ENCODE peak calls at places on chromosomes 5 and 9, in six cellular contexts. One of them, this sample, is unnamed.

GRCh38 chr9:134960701-134961181 is 43.0 kb upstream of the FCN1 start:
- DNase-seq in fibroblast of lung: no peak
- DNase-seq in GM23248: no peak
- DNase-seq in A549: no peak
- DNase-seq in OCI-LY7: no peak
- DNase-seq in GM23338: no peak
- DNase-seq in this sample: no peak

GRCh38 chr5:14491505-14491904 is 90.1 kb upstream of the OTULINL start:
- DNase-seq in fibroblast of lung: peak; percentile 42
- DNase-seq in GM23248: peak; percentile 82
- DNase-seq in A549: no peak
- DNase-seq in OCI-LY7: no peak
- DNase-seq in GM23338: no peak
- DNase-seq in this sample: no peak

GRCh38 chr5:180623411-180623834 is 26.0 kb downstream of the FLT4 start:
- DNase-seq in fibroblast of lung: no peak
- DNase-seq in GM23248: no peak
- DNase-seq in A549: no peak
- DNase-seq in OCI-LY7: no peak
- DNase-seq in GM23338: no peak
- DNase-seq in this sample: no peak

GRCh38 chr9:117555964-117556629 is 141.2 kb upstream of the ASTN2 start:
- DNase-seq in fibroblast of lung: peak; percentile 0
- DNase-seq in GM23248: peak; percentile 54
- DNase-seq in A549: peak; percentile 17
- DNase-seq in OCI-LY7: peak; percentile 44
- DNase-seq in GM23338: peak; percentile 91
- DNase-seq in this sample: peak; percentile 52

GRCh38 chr5:58318468-58318867 is 141.4 kb downstream of the PLK2 start:
- DNase-seq in fibroblast of lung: peak; percentile 92
- DNase-seq in GM23248: peak; percentile 58
- DNase-seq in A549: no peak
- DNase-seq in OCI-LY7: no peak
- DNase-seq in GM23338: no peak
- DNase-seq in this sample: no peak

GRCh38 chr5:132459031-132459982 is 31.3 kb downstream of the IRF1 start:
- DNase-seq in fibroblast of lung: peak; percentile 88
- DNase-seq in GM23248: peak; percentile 53
- DNase-seq in A549: no peak
- DNase-seq in OCI-LY7: no peak
- DNase-seq in GM23338: no peak
- DNase-seq in this sample: no peak

GRCh38 chr9:131635285-131635684 is 90.0 kb downstream of the PRRT1B start:
- DNase-seq in fibroblast of lung: peak; percentile 98
- DNase-seq in GM23248: peak; percentile 98
- DNase-seq in A549: peak; percentile 90
- DNase-seq in OCI-LY7: no peak
- DNase-seq in GM23338: peak; percentile 29
- DNase-seq in this sample: no peak

GRCh38 chr5:176829320-176829719 is 19.0 kb downstream of the UNC5A start:
- DNase-seq in fibroblast of lung: no peak
- DNase-seq in GM23248: no peak
- DNase-seq in A549: no peak
- DNase-seq in OCI-LY7: no peak
- DNase-seq in GM23338: no peak
- DNase-seq in this sample: no peak

GRCh38 chr9:73683862-73684591 is 532.4 kb downstream of the ANXA1 start:
- DNase-seq in fibroblast of lung: peak; percentile 65
- DNase-seq in GM23248: peak; percentile 70
- DNase-seq in A549: no peak
- DNase-seq in OCI-LY7: peak; percentile 35
- DNase-seq in GM23338: peak; percentile 82
- DNase-seq in this sample: peak; percentile 48

GRCh38 chr5:106089073-106089472 is 1581.7 kb downstream of the EFNA5 start:
- DNase-seq in fibroblast of lung: no peak
- DNase-seq in GM23248: no peak
- DNase-seq in A549: no peak
- DNase-seq in OCI-LY7: no peak
- DNase-seq in GM23338: no peak
- DNase-seq in this sample: no peak

GRCh38 chr5:106080540-106080939 is 1590.2 kb downstream of the EFNA5 start:
- DNase-seq in fibroblast of lung: no peak
- DNase-seq in GM23248: no peak
- DNase-seq in A549: no peak
- DNase-seq in OCI-LY7: no peak
- DNase-seq in GM23338: no peak
- DNase-seq in this sample: no peak

GRCh38 chr5:106086352-106086751 is 1584.4 kb downstream of the EFNA5 start:
- DNase-seq in fibroblast of lung: no peak
- DNase-seq in GM23248: no peak
- DNase-seq in A549: no peak
- DNase-seq in OCI-LY7: no peak
- DNase-seq in GM23338: peak; percentile 64
- DNase-seq in this sample: no peak

GRCh38 chr5:106085136-106085535 is 1585.6 kb downstream of the EFNA5 start:
- DNase-seq in fibroblast of lung: no peak
- DNase-seq in GM23248: no peak
- DNase-seq in A549: no peak
- DNase-seq in OCI-LY7: no peak
- DNase-seq in GM23338: peak; percentile 61
- DNase-seq in this sample: no peak
- H3K4me2 ChIP-seq in fibroblast of lung: no peak overlapping the region
- H3K4me2 ChIP-seq in GM23248: no peak overlapping the region
- H3K4me2 ChIP-seq in A549: no peak overlapping the region
- H3K4me2 ChIP-seq in OCI-LY7: no peak overlapping the region
- H3K4me2 ChIP-seq in GM23338: peak overlapping the region; percentile 58
- H3K4me2 ChIP-seq in this sample: no peak overlapping the region

GRCh38 chr5:75089662-75090061 is 37.3 kb upstream of the GCNT4 start:
- DNase-seq in fibroblast of lung: no peak
- DNase-seq in GM23248: no peak
- DNase-seq in A549: no peak
- DNase-seq in OCI-LY7: no peak
- DNase-seq in GM23338: no peak
- DNase-seq in this sample: no peak
- H3K4me2 ChIP-seq in fibroblast of lung: no peak overlapping the region
- H3K4me2 ChIP-seq in GM23248: no peak overlapping the region
- H3K4me2 ChIP-seq in A549: no peak overlapping the region
- H3K4me2 ChIP-seq in OCI-LY7: no peak overlapping the region
- H3K4me2 ChIP-seq in GM23338: no peak overlapping the region
- H3K4me2 ChIP-seq in this sample: no peak overlapping the region

GRCh38 chr5:168793844-168794837 is 215.0 kb upstream of the PANK3 start:
- DNase-seq in fibroblast of lung: peak; percentile 84
- DNase-seq in GM23248: peak; percentile 86
- DNase-seq in A549: peak; percentile 9
- DNase-seq in OCI-LY7: no peak
- DNase-seq in GM23338: no peak
- DNase-seq in this sample: no peak
- H3K4me2 ChIP-seq in fibroblast of lung: no peak overlapping the region
- H3K4me2 ChIP-seq in GM23248: peak overlapping the region; percentile 3
- H3K4me2 ChIP-seq in A549: no peak overlapping the region
- H3K4me2 ChIP-seq in OCI-LY7: no peak overlapping the region
- H3K4me2 ChIP-seq in GM23338: no peak overlapping the region
- H3K4me2 ChIP-seq in this sample: no peak overlapping the region

GRCh38 chr5:52665544-52665943 is 122.2 kb upstream of the ITGA1 start:
- DNase-seq in fibroblast of lung: no peak
- DNase-seq in GM23248: peak; percentile 21
- DNase-seq in A549: no peak
- DNase-seq in OCI-LY7: no peak
- DNase-seq in GM23338: no peak
- DNase-seq in this sample: no peak

GRCh38 chr5:52672459-52672858 is 115.3 kb upstream of the ITGA1 start:
- DNase-seq in fibroblast of lung: no peak
- DNase-seq in GM23248: no peak
- DNase-seq in A549: no peak
- DNase-seq in OCI-LY7: no peak
- DNase-seq in GM23338: no peak
- DNase-seq in this sample: no peak

GRCh38 chr5:52673495-52673894 is 114.2 kb upstream of the ITGA1 start:
- DNase-seq in fibroblast of lung: no peak
- DNase-seq in GM23248: no peak
- DNase-seq in A549: no peak
- DNase-seq in OCI-LY7: no peak
- DNase-seq in GM23338: no peak
- DNase-seq in this sample: no peak

GRCh38 chr5:52668544-52669185 is 119.1 kb upstream of the ITGA1 start:
- DNase-seq in fibroblast of lung: no peak
- DNase-seq in GM23248: no peak
- DNase-seq in A549: no peak
- DNase-seq in OCI-LY7: no peak
- DNase-seq in GM23338: no peak
- DNase-seq in this sample: no peak

GRCh38 chr5:52668139-52668538 is 119.6 kb upstream of the ITGA1 start:
- DNase-seq in fibroblast of lung: no peak
- DNase-seq in GM23248: no peak
- DNase-seq in A549: no peak
- DNase-seq in OCI-LY7: no peak
- DNase-seq in GM23338: no peak
- DNase-seq in this sample: no peak
- H3K4me2 ChIP-seq in fibroblast of lung: no peak overlapping the region
- H3K4me2 ChIP-seq in GM23248: no peak overlapping the region
- H3K4me2 ChIP-seq in A549: no peak overlapping the region
- H3K4me2 ChIP-seq in OCI-LY7: no peak overlapping the region
- H3K4me2 ChIP-seq in GM23338: no peak overlapping the region
- H3K4me2 ChIP-seq in this sample: no peak overlapping the region

GRCh38 chr5:74161171-74161570 is 479.4 kb downstream of the ENC1 start:
- DNase-seq in fibroblast of lung: peak; percentile 61
- DNase-seq in GM23248: peak; percentile 35
- DNase-seq in A549: no peak
- DNase-seq in OCI-LY7: no peak
- DNase-seq in GM23338: no peak
- DNase-seq in this sample: no peak
- H3K4me2 ChIP-seq in fibroblast of lung: no peak overlapping the region
- H3K4me2 ChIP-seq in GM23248: no peak overlapping the region
- H3K4me2 ChIP-seq in A549: no peak overlapping the region
- H3K4me2 ChIP-seq in OCI-LY7: no peak overlapping the region
- H3K4me2 ChIP-seq in GM23338: no peak overlapping the region
- H3K4me2 ChIP-seq in this sample: no peak overlapping the region

DNA sequence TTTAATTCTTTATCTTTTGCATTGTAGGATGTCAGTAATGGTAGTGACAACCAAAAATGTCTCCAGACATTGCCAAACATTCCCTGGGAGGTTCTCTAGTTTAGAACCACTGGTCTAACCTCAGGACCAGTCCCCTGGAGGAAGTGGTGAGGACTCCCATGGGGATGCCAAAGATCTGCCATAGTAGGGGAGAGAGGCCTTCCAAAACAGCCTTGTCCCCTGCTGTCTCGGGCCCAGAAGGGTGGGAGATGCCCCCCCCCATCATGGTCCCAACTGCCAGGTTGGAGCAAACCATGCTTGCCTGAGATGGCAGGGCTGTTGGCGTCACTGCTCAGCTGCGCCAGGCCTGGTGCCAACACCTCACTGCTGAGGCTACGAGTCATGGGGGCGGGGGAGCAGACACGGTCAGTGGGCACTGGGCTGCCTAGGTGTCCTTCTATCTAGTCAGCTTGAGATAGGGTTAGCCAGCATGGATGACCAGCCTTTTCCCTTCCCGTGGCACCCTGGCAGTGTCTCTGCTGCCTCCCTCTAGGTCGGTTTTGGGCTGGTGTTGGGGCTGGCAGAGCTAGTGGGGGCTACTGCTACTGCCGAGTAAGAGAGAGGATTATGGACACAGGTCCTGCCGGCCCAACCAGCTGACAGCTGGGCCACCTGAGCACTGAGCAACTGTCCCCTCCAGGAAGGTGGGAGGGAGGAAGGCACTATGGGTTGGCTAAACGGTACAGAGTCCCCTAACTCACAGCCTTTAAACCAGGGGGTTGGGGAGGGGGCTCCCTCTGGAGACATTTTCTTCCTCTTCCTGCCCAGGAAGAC is 8.3 kb upstream of the CXXC5 start:
- DNase-seq in fibroblast of lung: no peak
- DNase-seq in GM23248: peak; percentile 58
- DNase-seq in A549: no peak
- DNase-seq in OCI-LY7: no peak
- DNase-seq in GM23338: no peak
- DNase-seq in this sample: no peak
- H3K4me2 ChIP-seq in fibroblast of lung: no peak overlapping the region
- H3K4me2 ChIP-seq in GM23248: no peak overlapping the region
- H3K4me2 ChIP-seq in A549: peak overlapping the region; percentile 13
- H3K4me2 ChIP-seq in OCI-LY7: peak overlapping the region; percentile 95
- H3K4me2 ChIP-seq in GM23338: peak overlapping the region; percentile 96
- H3K4me2 ChIP-seq in this sample: no peak overlapping the region

DNA sequence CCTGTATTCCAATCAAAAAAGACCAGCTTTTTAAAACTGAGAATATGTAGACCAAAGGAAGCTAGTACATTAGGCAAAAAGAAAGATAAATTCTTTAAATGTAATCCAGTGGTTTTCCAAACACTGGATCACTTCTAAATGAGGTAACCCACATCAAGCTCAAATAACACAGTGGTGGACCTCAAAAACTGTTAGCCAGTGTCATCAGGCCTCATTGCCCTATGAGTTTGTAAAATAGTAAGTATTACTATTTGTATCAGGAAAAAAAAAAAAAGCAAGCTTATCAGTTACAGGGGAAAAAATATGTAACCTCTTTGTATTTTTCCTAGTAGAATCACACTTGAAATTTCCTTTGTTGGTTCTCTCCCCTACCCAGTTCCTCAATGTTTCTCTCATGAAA is 6.7 kb downstream of the MTX3 start:
- DNase-seq in fibroblast of lung: no peak
- DNase-seq in GM23248: no peak
- DNase-seq in A549: no peak
- DNase-seq in OCI-LY7: no peak
- DNase-seq in GM23338: no peak
- DNase-seq in this sample: no peak
- H3K4me2 ChIP-seq in fibroblast of lung: no peak overlapping the region
- H3K4me2 ChIP-seq in GM23248: no peak overlapping the region
- H3K4me2 ChIP-seq in A549: no peak overlapping the region
- H3K4me2 ChIP-seq in OCI-LY7: no peak overlapping the region
- H3K4me2 ChIP-seq in GM23338: no peak overlapping the region
- H3K4me2 ChIP-seq in this sample: no peak overlapping the region

GRCh38 chr5:125198270-125198974 is 452.0 kb upstream of the ZNF608 start:
- DNase-seq in fibroblast of lung: peak; percentile 71
- DNase-seq in GM23248: peak; percentile 68
- DNase-seq in A549: no peak
- DNase-seq in OCI-LY7: peak; percentile 47
- DNase-seq in GM23338: no peak
- DNase-seq in this sample: peak; percentile 56

GRCh38 chr5:125202353-125202752 is 455.9 kb upstream of the ZNF608 start:
- DNase-seq in fibroblast of lung: no peak
- DNase-seq in GM23248: no peak
- DNase-seq in A549: no peak
- DNase-seq in OCI-LY7: no peak
- DNase-seq in GM23338: no peak
- DNase-seq in this sample: no peak

GRCh38 chr5:125200842-125201373 is 454.5 kb upstream of the ZNF608 start:
- DNase-seq in fibroblast of lung: no peak
- DNase-seq in GM23248: no peak
- DNase-seq in A549: no peak
- DNase-seq in OCI-LY7: peak; percentile 22
- DNase-seq in GM23338: no peak
- DNase-seq in this sample: no peak

GRCh38 chr5:125199373-125199772 is 452.9 kb upstream of the ZNF608 start:
- DNase-seq in fibroblast of lung: no peak
- DNase-seq in GM23248: no peak
- DNase-seq in A549: no peak
- DNase-seq in OCI-LY7: no peak
- DNase-seq in GM23338: no peak
- DNase-seq in this sample: no peak

GRCh38 chr5:125199968-125200841 is 453.8 kb upstream of the ZNF608 start:
- DNase-seq in fibroblast of lung: peak; percentile 26
- DNase-seq in GM23248: peak; percentile 20
- DNase-seq in A549: no peak
- DNase-seq in OCI-LY7: peak; percentile 44
- DNase-seq in GM23338: peak; percentile 54
- DNase-seq in this sample: no peak
- H3K4me2 ChIP-seq in fibroblast of lung: peak overlapping the region; percentile 73
- H3K4me2 ChIP-seq in GM23248: peak overlapping the region; percentile 48
- H3K4me2 ChIP-seq in A549: peak overlapping the region; percentile 54
- H3K4me2 ChIP-seq in OCI-LY7: peak overlapping the region; percentile 95
- H3K4me2 ChIP-seq in GM23338: peak overlapping the region; percentile 64
- H3K4me2 ChIP-seq in this sample: no peak overlapping the region

This sample was measured in MM.1S.